ENCODE peak calls at places on chromosome 19, in four cellular contexts. One of them, this sample, is unnamed.

GRCh38 chr19:29683009-29683408 is 17.7 kb downstream of the PLEKHF1 start:
- DNase-seq in K562: peak
- DNase-seq in HepG2: peak
- DNase-seq in GM12878: no peak
- DNase-seq in this sample: no peak

GRCh38 chr19:43575156-43575950 is at the start of the genes PINLYP and XRCC1:
- DNase-seq in GM12878: peak
- DNase-seq in K562: peak
- DNase-seq in HepG2: peak
- DNase-seq in this sample: peak

GRCh38 chr19:18848860-18849661 is 17.3 kb downstream of the UPF1 start:
- DNase-seq in HepG2: no peak
- DNase-seq in K562: peak
- DNase-seq in GM12878: no peak
- DNase-seq in this sample: no peak

GRCh38 chr19:29841559-29842367 is 30.0 kb downstream of the CCNE1 start:
- DNase-seq in HepG2: peak
- DNase-seq in K562: peak
- DNase-seq in GM12878: no peak
- DNase-seq in this sample: no peak

GRCh38 chr19:11880598-11880997 is 7.0 kb upstream of the ZNF69 start:
- DNase-seq in K562: no peak
- DNase-seq in HepG2: no peak
- DNase-seq in GM12878: no peak
- DNase-seq in this sample: no peak

GRCh38 chr19:40286674-40287421 is 1.7 kb upstream of the AKT2 start:
- DNase-seq in K562: no peak
- DNase-seq in GM12878: no peak
- DNase-seq in HepG2: no peak
- DNase-seq in this sample: no peak

GRCh38 chr19:39582891-39583625 is 19.3 kb upstream of the LGALS13 start:
- DNase-seq in K562: no peak
- DNase-seq in GM12878: peak
- DNase-seq in HepG2: no peak
- DNase-seq in this sample: no peak

GRCh38 chr19:7888145-7888825 is at the start of gene LRRC8E:
- DNase-seq in GM12878: no peak
- DNase-seq in HepG2: peak
- DNase-seq in K562: peak
- DNase-seq in this sample: peak

GRCh38 chr19:43534811-43535761 is 2.1 kb downstream of the ZNF575 start:
- DNase-seq in K562: peak
- DNase-seq in HepG2: peak
- DNase-seq in GM12878: no peak
- DNase-seq in this sample: peak

GRCh38 chr19:18660051-18660910 is 23.2 kb upstream of the CRTC1 start:
- DNase-seq in K562: peak
- DNase-seq in HepG2: no peak
- DNase-seq in GM12878: no peak
- DNase-seq in this sample: no peak

GRCh38 chr19:8017808-8018207 is 12.4 kb upstream of the ELAVL1 start:
- DNase-seq in K562: peak
- DNase-seq in HepG2: peak
- DNase-seq in GM12878: no peak
- DNase-seq in this sample: no peak

GRCh38 chr19:33275933-33276619 is 26.3 kb downstream of the CEBPA start:
- DNase-seq in K562: no peak
- DNase-seq in GM12878: no peak
- DNase-seq in HepG2: peak
- DNase-seq in this sample: no peak

GRCh38 chr19:42268704-42269517 is at the start of gene CIC:
- DNase-seq in GM12878: peak
- DNase-seq in K562: peak
- DNase-seq in HepG2: peak
- DNase-seq in this sample: peak

GRCh38 chr19:32311371-32311770 is 34.0 kb upstream of the ZNF507 start:
- DNase-seq in HepG2: no peak
- DNase-seq in GM12878: no peak
- DNase-seq in K562: no peak
- DNase-seq in this sample: no peak

DNA sequence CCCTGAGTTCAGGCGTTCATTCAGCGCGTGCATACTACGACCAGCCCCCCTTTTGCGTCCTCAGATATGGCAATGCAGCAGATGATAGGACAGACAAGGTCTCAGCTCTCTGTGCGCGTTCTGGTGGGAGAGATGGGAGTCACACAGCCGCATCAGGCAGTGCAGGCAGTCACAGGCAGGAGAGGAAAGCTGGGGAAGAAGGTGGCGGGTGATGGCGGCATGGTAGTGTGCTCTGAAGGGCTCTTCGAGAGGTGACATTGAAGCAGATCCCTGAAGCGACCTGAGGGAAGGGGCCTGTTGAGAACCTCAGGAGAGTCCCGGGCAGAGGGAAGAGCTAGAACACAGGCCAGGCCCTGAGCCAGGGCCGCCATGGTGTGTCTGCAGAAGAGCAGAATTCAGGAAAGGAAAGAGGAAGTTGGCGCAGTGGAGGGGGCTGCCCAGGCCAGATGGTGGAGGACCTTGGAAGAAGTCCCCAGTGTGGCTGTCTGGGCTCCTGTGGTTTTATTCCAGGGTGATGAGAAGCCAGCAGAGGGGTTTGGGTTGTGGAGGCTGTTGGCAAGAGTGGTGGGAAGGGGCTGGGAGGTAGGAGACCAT is 3.5 kb downstream of the USF2 start:
- DNase-seq in HepG2: no peak
- DNase-seq in GM12878: no peak
- DNase-seq in K562: no peak
- DNase-seq in this sample: no peak
- TF ChIP-seq NR2C2 in HepG2: no peak
- TF ChIP-seq NR2C2 in GM12878: no peak
- TF ChIP-seq NR2C2 in K562: no peak
- TF ChIP-seq NR2C2 in this sample: no peak

DNA sequence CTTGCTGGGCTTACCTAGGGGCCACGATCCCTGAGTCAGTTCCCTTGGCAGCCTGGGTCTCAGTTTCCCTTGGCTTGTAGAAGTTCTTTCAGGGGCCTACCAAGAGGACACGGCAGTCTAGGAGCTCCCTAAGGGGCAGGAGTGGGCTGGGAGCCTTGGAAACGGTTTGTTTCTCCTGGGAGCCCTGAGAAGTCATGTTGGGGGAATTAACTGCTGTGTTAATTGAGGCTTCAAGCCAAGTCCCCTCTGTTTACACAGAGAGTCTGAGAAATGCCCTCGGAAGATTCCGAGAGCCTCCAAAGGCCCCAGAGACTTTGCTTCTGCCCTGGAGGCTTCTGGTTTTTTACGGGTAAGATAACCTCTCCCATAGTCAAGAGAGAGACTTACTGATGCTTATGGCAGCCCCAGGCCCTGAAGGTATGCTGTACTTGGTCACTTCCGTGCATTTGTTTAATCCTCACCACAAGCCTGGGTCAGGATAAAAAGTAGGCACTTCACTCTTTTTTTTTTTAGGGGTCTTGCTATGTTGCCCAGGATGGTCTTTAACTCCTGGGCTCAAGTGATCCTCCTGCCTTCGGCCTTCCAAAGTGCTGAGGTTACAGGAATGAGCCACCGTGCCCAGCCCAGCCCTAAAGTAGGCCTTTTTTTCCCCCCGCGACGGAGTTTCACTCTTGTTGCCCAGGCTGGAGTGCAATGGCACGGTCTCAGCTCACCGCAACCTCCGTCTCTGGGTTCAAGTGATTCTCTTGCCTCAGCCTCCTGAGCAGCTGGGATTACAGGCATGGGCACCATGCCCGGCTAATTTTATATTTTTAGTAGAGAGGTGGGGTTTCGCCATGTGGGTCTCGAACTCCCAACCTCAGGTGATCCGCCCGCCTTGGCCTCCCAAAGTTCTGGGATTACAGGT is 15.1 kb downstream of the IER2 start:
- DNase-seq in GM12878: no peak
- DNase-seq in HepG2: no peak
- DNase-seq in K562: peak
- DNase-seq in this sample: no peak
- TF ChIP-seq CBFB in GM12878: no peak
- TF ChIP-seq CBFB in HepG2: no peak
- TF ChIP-seq CBFB in K562: no peak
- TF ChIP-seq CBFB in this sample: no peak

DNA sequence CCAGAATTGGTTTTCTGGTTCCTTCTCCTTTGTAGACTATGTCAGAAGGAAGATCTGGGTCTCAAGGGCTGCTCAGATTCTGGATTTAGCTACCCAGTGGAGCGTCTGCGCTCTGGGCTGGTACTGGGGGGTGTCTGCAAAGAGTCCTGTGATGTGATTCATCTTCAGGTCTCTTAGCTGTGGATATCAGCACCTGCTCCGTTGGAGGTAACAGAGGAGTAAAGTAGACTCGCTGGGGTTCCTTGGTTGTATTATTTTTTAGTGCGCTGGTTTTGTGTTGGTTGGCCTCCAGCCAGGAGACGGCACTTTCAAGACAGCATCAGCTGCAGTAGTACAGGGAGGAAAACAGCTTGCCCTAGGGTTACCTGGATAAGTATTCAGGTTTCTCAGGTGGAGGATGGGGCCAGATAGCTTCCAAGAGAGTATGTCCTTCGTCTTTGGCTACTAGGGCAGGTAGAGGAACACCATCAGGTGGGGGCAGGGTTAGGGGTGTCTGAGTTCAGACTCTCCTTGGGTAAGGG is 10.4 kb upstream of the KLK15 start:
- DNase-seq in GM12878: no peak
- DNase-seq in HepG2: no peak
- DNase-seq in K562: no peak
- DNase-seq in this sample: no peak
- TF ChIP-seq NR2C2 in GM12878: no peak
- TF ChIP-seq NR2C2 in HepG2: no peak
- TF ChIP-seq NR2C2 in K562: no peak
- TF ChIP-seq NR2C2 in this sample: no peak

DNA sequence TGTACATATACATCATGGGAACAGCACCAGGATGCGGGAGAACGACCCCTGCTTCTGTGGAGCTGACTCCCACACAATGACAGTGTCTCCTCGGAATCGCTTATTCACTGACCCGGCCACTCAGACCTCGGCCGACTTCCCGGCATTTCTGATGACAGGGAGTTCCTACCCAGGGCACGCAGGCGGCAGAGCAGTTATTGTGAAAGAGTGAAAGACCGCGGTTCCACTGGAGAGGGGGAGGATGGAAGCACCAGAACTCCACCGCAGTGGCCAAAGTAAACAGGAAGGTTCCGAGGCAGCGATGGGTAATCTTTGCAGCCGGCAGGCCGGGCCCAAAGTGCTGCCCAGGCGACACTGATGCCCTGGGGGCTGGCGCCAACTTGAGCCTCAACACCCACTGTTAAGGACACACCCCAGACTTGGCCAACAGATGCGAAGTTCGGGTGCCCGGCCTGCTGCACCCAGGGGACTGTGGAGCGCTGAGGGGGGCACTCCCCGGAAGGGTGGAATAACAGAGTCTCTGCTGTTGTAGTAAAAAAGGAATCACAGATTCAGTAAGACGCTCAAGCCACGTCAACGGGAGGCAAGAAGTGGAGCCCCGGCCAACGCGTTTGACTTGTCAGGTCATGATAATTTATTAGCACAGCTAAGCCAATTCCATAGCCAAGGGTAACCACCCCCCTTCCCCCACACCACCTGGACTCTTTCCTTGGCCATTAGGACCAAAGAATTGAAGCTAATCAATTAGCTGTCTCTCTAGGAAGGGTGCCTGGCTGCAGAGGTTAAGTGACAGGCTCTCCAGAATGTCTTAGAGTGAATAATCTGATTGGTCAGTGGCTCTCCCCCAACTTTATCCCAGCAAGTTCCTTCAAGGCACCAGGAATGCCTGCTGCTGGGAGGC is 5.8 kb downstream of the MLLT1 start:
- DNase-seq in K562: peak
- DNase-seq in HepG2: peak
- DNase-seq in GM12878: no peak
- DNase-seq in this sample: no peak
- TF ChIP-seq CBFB in K562: no peak
- TF ChIP-seq CBFB in HepG2: no peak
- TF ChIP-seq CBFB in GM12878: no peak
- TF ChIP-seq CBFB in this sample: no peak

GRCh38 chr19:13765395-13766094 is 1.2 kb downstream of the MRI1 start:
- DNase-seq in K562: peak
- DNase-seq in HepG2: peak
- DNase-seq in GM12878: no peak
- DNase-seq in this sample: no peak

GRCh38 chr19:13766095-13766481 is 1.8 kb downstream of the MRI1 start:
- DNase-seq in HepG2: no peak
- DNase-seq in K562: no peak
- DNase-seq in GM12878: no peak
- DNase-seq in this sample: no peak

GRCh38 chr19:13764101-13764807 is at the start of gene MRI1:
- DNase-seq in GM12878: no peak
- DNase-seq in K562: peak
- DNase-seq in HepG2: peak
- DNase-seq in this sample: peak

GRCh38 chr19:13763300-13763699 is 1.0 kb upstream of the MRI1 start:
- DNase-seq in GM12878: no peak
- DNase-seq in K562: no peak
- DNase-seq in HepG2: no peak
- DNase-seq in this sample: no peak

GRCh38 chr19:13764821-13765394 is 586 bp downstream of the MRI1 start:
- DNase-seq in K562: peak
- DNase-seq in HepG2: no peak
- DNase-seq in GM12878: no peak
- DNase-seq in this sample: peak
- TF ChIP-seq NR2C2 in K562: no peak
- TF ChIP-seq NR2C2 in HepG2: no peak
- TF ChIP-seq NR2C2 in GM12878: no peak
- TF ChIP-seq NR2C2 in this sample: no peak

This sample was measured in WTC11.